ENCODE peak calls at places on chromosomes 3 and 15, in six cellular contexts. B is upper lobe of left lung, I is RWPE1, W is Calu3, L is progenitor cell of endocrine pancreas, X is ascending aorta. Z is an unnamed sample.

GRCh38 chr3:136122006-136122405 is 74.1 kb downstream of the MSL2 start:
- DNase-seq in B (no peak), I (no peak), W (no peak), L (no peak), X (no peak), Z (no peak)

GRCh38 chr3:187741403-187742350 is 3.6 kb downstream of the BCL6 start:
- DNase-seq in B (peak), I (peak), W (peak), L (no peak), X (peak), Z (peak)

GRCh38 chr3:149258298-149258697 is 36.7 kb upstream of the CP start:
- DNase-seq in B (no peak), I (no peak), W (no peak), L (no peak), X (no peak), Z (no peak)

GRCh38 chr3:129238945-129239705 is 10.3 kb upstream of the COPG1 start:
- DNase-seq in B (peak), I (no peak), W (no peak), L (no peak), X (no peak), Z (no peak)

GRCh38 chr3:53083496-53083895 is 37.6 kb upstream of the SFMBT1 start:
- DNase-seq in B (no peak), I (no peak), W (no peak), L (no peak), X (no peak), Z (no peak)

GRCh38 chr3:14725564-14726420 is 50.9 kb downstream of the C3orf20 start:
- DNase-seq in B (peak), I (no peak), W (no peak), L (no peak), X (no peak), Z (no peak)

GRCh38 chr3:13852638-13853009 is 27.2 kb downstream of the WNT7A start:
- DNase-seq in B (no peak), I (peak), W (peak), L (no peak), X (no peak), Z (no peak)

GRCh38 chr15:75891895-75892294 is 11.8 kb upstream of the FBXO22 start:
- DNase-seq in B (no peak), I (peak), W (no peak), L (no peak), X (no peak), Z (no peak)

GRCh38 chr3:34998905-34999304 is 640.4 kb upstream of the ARPP21 start:
- DNase-seq in B (no peak), I (no peak), W (no peak), L (no peak), X (no peak), Z (no peak)

GRCh38 chr15:71242292-71242691 is 127.0 kb downstream of the THSD4 start:
- DNase-seq in B (no peak), I (no peak), W (no peak), L (no peak), X (no peak), Z (no peak)
- TF ChIP-seq CTCF in B (no peak), I (no peak), W (no peak), L (no peak), X (no peak), Z (no peak)

GRCh38 chr15:25133804-25134203 is 179.0 kb downstream of the SNRPN start:
- DNase-seq in B (no peak), I (no peak), W (no peak), L (no peak), X (no peak), Z (no peak)

GRCh38 chr15:25137013-25137412 is 182.2 kb downstream of the SNRPN start:
- DNase-seq in B (no peak), I (no peak), W (no peak), L (no peak), X (no peak), Z (no peak)

GRCh38 chr15:25134546-25134945 is 179.8 kb downstream of the SNRPN start:
- DNase-seq in B (no peak), I (no peak), W (no peak), L (no peak), X (no peak), Z (no peak)

GRCh38 chr15:25136119-25136518 is 181.3 kb downstream of the SNRPN start:
- DNase-seq in B (no peak), I (no peak), W (no peak), L (no peak), X (no peak), Z (no peak)
- TF ChIP-seq CTCF in B (no peak), I (no peak), W (no peak), L (peak), X (no peak), Z (no peak)

GRCh38 chr15:25693321-25694237 is 169.5 kb downstream of the ATP10A start:
- DNase-seq in B (no peak), I (no peak), W (peak), L (peak), X (no peak), Z (no peak)

GRCh38 chr15:25690673-25691543 is 172.2 kb downstream of the ATP10A start:
- DNase-seq in B (peak), I (peak), W (no peak), L (no peak), X (no peak), Z (no peak)

GRCh38 chr15:25694238-25694584 is 168.9 kb downstream of the ATP10A start:
- DNase-seq in B (no peak), I (no peak), W (no peak), L (no peak), X (no peak), Z (no peak)

GRCh38 chr15:25689592-25689991 is 173.5 kb downstream of the ATP10A start:
- DNase-seq in B (peak), I (no peak), W (no peak), L (no peak), X (no peak), Z (no peak)

DNA sequence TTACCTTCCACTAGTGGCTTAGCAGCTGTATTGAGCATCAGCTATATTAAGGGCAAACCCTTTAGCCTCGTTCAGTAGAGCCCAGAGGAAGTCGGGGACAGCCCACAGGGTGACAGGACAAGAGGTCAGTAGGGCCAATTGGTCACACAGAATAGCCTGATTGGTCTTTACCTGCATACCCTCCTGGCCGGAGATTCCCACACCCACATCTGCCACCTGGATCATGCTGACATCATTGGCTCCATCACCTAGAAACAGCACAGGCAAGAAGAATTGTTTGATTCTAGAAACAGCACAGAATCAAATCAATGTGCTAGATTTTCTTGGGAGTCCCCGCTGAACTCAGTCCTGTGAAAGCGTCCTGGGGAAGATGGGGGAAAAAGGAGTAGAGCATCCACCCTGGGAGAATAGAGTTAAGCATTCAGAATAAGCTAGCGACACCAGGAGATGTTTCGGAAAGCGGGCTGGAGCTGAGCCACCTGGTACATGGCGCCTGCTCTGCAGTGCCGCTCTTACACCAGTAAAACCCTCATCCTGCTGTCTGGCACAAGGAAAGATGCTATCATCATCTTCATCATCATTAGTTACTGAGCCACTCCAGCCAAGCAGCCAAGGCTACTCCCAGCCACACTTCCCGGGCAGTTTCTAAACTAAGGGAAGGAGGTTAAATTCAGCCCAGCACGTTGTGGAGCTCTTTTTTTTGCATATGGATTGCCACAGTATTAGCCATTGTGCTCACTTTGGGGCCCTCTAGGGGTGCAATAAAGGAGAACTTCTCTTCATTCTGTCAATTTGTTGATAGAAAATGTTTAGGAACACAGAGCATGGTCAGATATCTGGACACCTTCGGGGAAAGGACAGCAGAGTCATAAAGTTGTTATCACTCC is 171.3 kb downstream of the ATP10A start:
- DNase-seq in B (no peak), I (no peak), W (no peak), L (no peak), X (no peak), Z (no peak)
- TF ChIP-seq CTCF in B (no peak), I (no peak), W (no peak), L (peak), X (peak), Z (no peak)

DNA sequence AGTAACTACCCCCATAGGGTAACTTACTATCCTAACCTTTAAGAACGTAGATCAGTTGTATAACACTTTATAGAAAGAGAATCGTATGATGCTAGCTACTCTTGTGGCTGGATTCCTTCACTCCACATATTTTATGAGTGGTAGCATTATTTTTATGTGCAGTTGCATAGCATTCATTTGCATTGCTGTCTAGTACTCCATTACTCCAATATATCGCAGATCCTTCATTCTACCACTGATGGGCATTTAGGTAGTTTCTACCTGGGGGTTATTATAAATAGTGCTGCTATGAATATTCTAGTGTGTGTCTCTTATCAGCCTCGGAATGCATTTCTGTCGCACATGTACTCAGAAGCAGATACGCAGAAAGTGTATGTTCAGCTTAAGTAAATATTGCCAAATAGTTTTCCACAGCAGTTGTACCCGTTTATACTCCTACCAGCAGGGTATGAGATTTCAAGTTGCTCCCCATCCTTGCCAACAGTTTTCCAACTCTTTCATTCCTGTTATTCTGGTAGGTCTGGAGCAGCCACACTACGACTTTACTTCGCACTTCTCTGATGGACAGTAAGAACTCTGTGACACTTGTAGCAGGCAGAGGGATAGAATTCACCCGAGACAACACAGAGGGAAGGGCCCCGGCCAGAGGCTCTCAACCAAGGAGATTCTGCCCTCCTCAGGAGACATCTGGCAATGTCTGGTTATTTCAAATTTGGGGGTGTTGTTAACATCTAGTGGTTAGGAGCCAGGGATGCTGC is 9.8 kb upstream of the VGLL4 start:
- DNase-seq in B (no peak), I (no peak), W (no peak), L (no peak), X (no peak), Z (no peak)
- TF ChIP-seq CTCF in B (no peak), I (no peak), W (no peak), L (no peak), X (no peak), Z (no peak)

DNA sequence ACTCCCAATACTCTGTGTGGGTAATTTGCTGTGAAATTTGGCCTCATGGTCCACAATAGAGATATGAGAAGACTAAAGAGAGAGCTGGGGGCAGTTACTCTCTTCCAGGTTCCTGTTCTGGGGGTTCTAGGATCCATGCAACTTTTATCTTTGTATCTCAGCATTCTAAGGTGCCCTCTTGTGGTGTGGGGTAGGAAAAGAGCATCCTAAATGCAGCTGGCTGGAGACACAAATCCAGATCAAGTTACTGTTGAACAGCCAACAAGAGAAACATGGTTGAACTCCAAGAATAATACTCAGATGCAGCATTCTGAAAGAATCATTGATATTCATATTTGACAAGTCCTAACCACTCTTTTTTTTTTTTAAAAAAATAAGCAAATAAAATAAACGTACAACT is 238.2 kb downstream of the GREM1 start:
- DNase-seq in B (no peak), I (peak), W (peak), L (no peak), X (no peak), Z (peak)
- TF ChIP-seq CTCF in B (no peak), I (peak), W (no peak), L (peak), X (peak), Z (peak)

Z was measured in GM20000.